ENCODE peak calls at places on chromosome 3, in ten cellular contexts. One of them, this sample, is unnamed.

GRCh38 chr3:45188714-45189659 is 37.1 kb downstream of the TMEM158 start:
- DNase-seq in fibroblast of the aortic adventitia: peak
- DNase-seq in adrenal gland: no peak
- DNase-seq in stimulated activated CD4-positive, alpha-beta T cell treated with anti-CD3 and anti-CD28 coated beads, Interleukin-4, amount 100 ng/mL, for 4 hours: no peak
- DNase-seq in AG08396: no peak
- DNase-seq in activated CD8-positive, alpha-beta memory T cell treated with anti-CD3 and anti-CD28 coated beads for 24 hours: no peak
- DNase-seq in NCI-H460: no peak
- DNase-seq in HFFc6: no peak
- DNase-seq in activated B cell treated with CpG ODN at 0.5 μM for 24 hours: no peak
- DNase-seq in GM23338: no peak
- DNase-seq in this sample: peak

GRCh38 chr3:14145670-14146380 is 21.0 kb downstream of the TMEM43 start:
- DNase-seq in AG08396: no peak
- DNase-seq in NCI-H460: no peak
- DNase-seq in GM23338: peak
- DNase-seq in HFFc6: no peak
- DNase-seq in adrenal gland: no peak
- DNase-seq in stimulated activated CD4-positive, alpha-beta T cell treated with anti-CD3 and anti-CD28 coated beads, Interleukin-4, amount 100 ng/mL, for 4 hours: no peak
- DNase-seq in activated B cell treated with CpG ODN at 0.5 μM for 24 hours: no peak
- DNase-seq in fibroblast of the aortic adventitia: no peak
- DNase-seq in activated CD8-positive, alpha-beta memory T cell treated with anti-CD3 and anti-CD28 coated beads for 24 hours: peak
- DNase-seq in this sample: no peak

GRCh38 chr3:168024537-168024941 is 71.2 kb downstream of the GOLIM4 start:
- DNase-seq in activated B cell treated with CpG ODN at 0.5 μM for 24 hours: no peak
- DNase-seq in NCI-H460: no peak
- DNase-seq in activated CD8-positive, alpha-beta memory T cell treated with anti-CD3 and anti-CD28 coated beads for 24 hours: no peak
- DNase-seq in fibroblast of the aortic adventitia: peak
- DNase-seq in HFFc6: peak
- DNase-seq in adrenal gland: no peak
- DNase-seq in AG08396: peak
- DNase-seq in GM23338: no peak
- DNase-seq in stimulated activated CD4-positive, alpha-beta T cell treated with anti-CD3 and anti-CD28 coated beads, Interleukin-4, amount 100 ng/mL, for 4 hours: no peak
- DNase-seq in this sample: peak

GRCh38 chr3:27165348-27165747 is 203.8 kb downstream of the NEK10 start:
- DNase-seq in adrenal gland: no peak
- DNase-seq in AG08396: peak
- DNase-seq in activated CD8-positive, alpha-beta memory T cell treated with anti-CD3 and anti-CD28 coated beads for 24 hours: no peak
- DNase-seq in stimulated activated CD4-positive, alpha-beta T cell treated with anti-CD3 and anti-CD28 coated beads, Interleukin-4, amount 100 ng/mL, for 4 hours: no peak
- DNase-seq in fibroblast of the aortic adventitia: peak
- DNase-seq in NCI-H460: no peak
- DNase-seq in GM23338: no peak
- DNase-seq in activated B cell treated with CpG ODN at 0.5 μM for 24 hours: no peak
- DNase-seq in HFFc6: peak
- DNase-seq in this sample: peak

GRCh38 chr3:130741946-130742610 is 4.6 kb downstream of the PIK3R4 start:
- DNase-seq in HFFc6: no peak
- DNase-seq in NCI-H460: no peak
- DNase-seq in fibroblast of the aortic adventitia: no peak
- DNase-seq in GM23338: no peak
- DNase-seq in AG08396: no peak
- DNase-seq in adrenal gland: no peak
- DNase-seq in activated B cell treated with CpG ODN at 0.5 μM for 24 hours: no peak
- DNase-seq in stimulated activated CD4-positive, alpha-beta T cell treated with anti-CD3 and anti-CD28 coated beads, Interleukin-4, amount 100 ng/mL, for 4 hours: no peak
- DNase-seq in activated CD8-positive, alpha-beta memory T cell treated with anti-CD3 and anti-CD28 coated beads for 24 hours: no peak
- DNase-seq in this sample: no peak

GRCh38 chr3:62229908-62230307 is 143.4 kb downstream of the FEZF2 start:
- DNase-seq in adrenal gland: no peak
- DNase-seq in HFFc6: no peak
- DNase-seq in AG08396: no peak
- DNase-seq in activated B cell treated with CpG ODN at 0.5 μM for 24 hours: no peak
- DNase-seq in activated CD8-positive, alpha-beta memory T cell treated with anti-CD3 and anti-CD28 coated beads for 24 hours: no peak
- DNase-seq in NCI-H460: peak
- DNase-seq in stimulated activated CD4-positive, alpha-beta T cell treated with anti-CD3 and anti-CD28 coated beads, Interleukin-4, amount 100 ng/mL, for 4 hours: no peak
- DNase-seq in fibroblast of the aortic adventitia: no peak
- DNase-seq in GM23338: peak
- DNase-seq in this sample: peak

GRCh38 chr3:31610700-31611275 is 78.1 kb downstream of the STT3B start:
- DNase-seq in AG08396: peak
- DNase-seq in activated B cell treated with CpG ODN at 0.5 μM for 24 hours: no peak
- DNase-seq in adrenal gland: no peak
- DNase-seq in HFFc6: peak
- DNase-seq in fibroblast of the aortic adventitia: peak
- DNase-seq in activated CD8-positive, alpha-beta memory T cell treated with anti-CD3 and anti-CD28 coated beads for 24 hours: no peak
- DNase-seq in NCI-H460: peak
- DNase-seq in GM23338: peak
- DNase-seq in stimulated activated CD4-positive, alpha-beta T cell treated with anti-CD3 and anti-CD28 coated beads, Interleukin-4, amount 100 ng/mL, for 4 hours: no peak
- DNase-seq in this sample: peak

GRCh38 chr3:15815696-15816095 is 17.9 kb upstream of the ANKRD28 start:
- DNase-seq in activated CD8-positive, alpha-beta memory T cell treated with anti-CD3 and anti-CD28 coated beads for 24 hours: no peak
- DNase-seq in AG08396: peak
- DNase-seq in stimulated activated CD4-positive, alpha-beta T cell treated with anti-CD3 and anti-CD28 coated beads, Interleukin-4, amount 100 ng/mL, for 4 hours: no peak
- DNase-seq in HFFc6: peak
- DNase-seq in fibroblast of the aortic adventitia: peak
- DNase-seq in adrenal gland: no peak
- DNase-seq in activated B cell treated with CpG ODN at 0.5 μM for 24 hours: no peak
- DNase-seq in GM23338: no peak
- DNase-seq in NCI-H460: peak
- DNase-seq in this sample: peak

GRCh38 chr3:53411371-53411770 is 64.0 kb upstream of the DCP1A start:
- DNase-seq in fibroblast of the aortic adventitia: no peak
- DNase-seq in AG08396: no peak
- DNase-seq in adrenal gland: no peak
- DNase-seq in HFFc6: no peak
- DNase-seq in GM23338: no peak
- DNase-seq in stimulated activated CD4-positive, alpha-beta T cell treated with anti-CD3 and anti-CD28 coated beads, Interleukin-4, amount 100 ng/mL, for 4 hours: no peak
- DNase-seq in NCI-H460: no peak
- DNase-seq in activated CD8-positive, alpha-beta memory T cell treated with anti-CD3 and anti-CD28 coated beads for 24 hours: no peak
- DNase-seq in activated B cell treated with CpG ODN at 0.5 μM for 24 hours: no peak
- DNase-seq in this sample: no peak

GRCh38 chr3:115341208-115341607 is 194.1 kb upstream of the ZBTB20 start:
- DNase-seq in stimulated activated CD4-positive, alpha-beta T cell treated with anti-CD3 and anti-CD28 coated beads, Interleukin-4, amount 100 ng/mL, for 4 hours: no peak
- DNase-seq in HFFc6: peak
- DNase-seq in activated B cell treated with CpG ODN at 0.5 μM for 24 hours: no peak
- DNase-seq in adrenal gland: no peak
- DNase-seq in activated CD8-positive, alpha-beta memory T cell treated with anti-CD3 and anti-CD28 coated beads for 24 hours: no peak
- DNase-seq in NCI-H460: no peak
- DNase-seq in GM23338: no peak
- DNase-seq in fibroblast of the aortic adventitia: peak
- DNase-seq in AG08396: peak
- DNase-seq in this sample: peak

GRCh38 chr3:123650101-123650500 is 65.2 kb upstream of the HACD2 start:
- DNase-seq in NCI-H460: no peak
- DNase-seq in AG08396: no peak
- DNase-seq in fibroblast of the aortic adventitia: no peak
- DNase-seq in activated B cell treated with CpG ODN at 0.5 μM for 24 hours: no peak
- DNase-seq in GM23338: no peak
- DNase-seq in HFFc6: no peak
- DNase-seq in adrenal gland: no peak
- DNase-seq in stimulated activated CD4-positive, alpha-beta T cell treated with anti-CD3 and anti-CD28 coated beads, Interleukin-4, amount 100 ng/mL, for 4 hours: no peak
- DNase-seq in activated CD8-positive, alpha-beta memory T cell treated with anti-CD3 and anti-CD28 coated beads for 24 hours: no peak
- DNase-seq in this sample: no peak

GRCh38 chr3:156211583-156211982 is 91.2 kb downstream of the KCNAB1 start:
- DNase-seq in stimulated activated CD4-positive, alpha-beta T cell treated with anti-CD3 and anti-CD28 coated beads, Interleukin-4, amount 100 ng/mL, for 4 hours: no peak
- DNase-seq in AG08396: no peak
- DNase-seq in fibroblast of the aortic adventitia: peak
- DNase-seq in adrenal gland: no peak
- DNase-seq in HFFc6: no peak
- DNase-seq in GM23338: no peak
- DNase-seq in activated CD8-positive, alpha-beta memory T cell treated with anti-CD3 and anti-CD28 coated beads for 24 hours: no peak
- DNase-seq in activated B cell treated with CpG ODN at 0.5 μM for 24 hours: no peak
- DNase-seq in NCI-H460: no peak
- DNase-seq in this sample: no peak

GRCh38 chr3:100045696-100046095 is 68.6 kb downstream of the FILIP1L start:
- DNase-seq in GM23338: peak
- DNase-seq in adrenal gland: peak
- DNase-seq in AG08396: peak
- DNase-seq in fibroblast of the aortic adventitia: peak
- DNase-seq in NCI-H460: no peak
- DNase-seq in stimulated activated CD4-positive, alpha-beta T cell treated with anti-CD3 and anti-CD28 coated beads, Interleukin-4, amount 100 ng/mL, for 4 hours: no peak
- DNase-seq in HFFc6: peak
- DNase-seq in activated CD8-positive, alpha-beta memory T cell treated with anti-CD3 and anti-CD28 coated beads for 24 hours: no peak
- DNase-seq in activated B cell treated with CpG ODN at 0.5 μM for 24 hours: no peak
- DNase-seq in this sample: peak

GRCh38 chr3:66037986-66038369 is 740 bp downstream of the MAGI1 start:
- DNase-seq in GM23338: no peak
- DNase-seq in HFFc6: no peak
- DNase-seq in fibroblast of the aortic adventitia: no peak
- DNase-seq in stimulated activated CD4-positive, alpha-beta T cell treated with anti-CD3 and anti-CD28 coated beads, Interleukin-4, amount 100 ng/mL, for 4 hours: no peak
- DNase-seq in activated CD8-positive, alpha-beta memory T cell treated with anti-CD3 and anti-CD28 coated beads for 24 hours: no peak
- DNase-seq in adrenal gland: no peak
- DNase-seq in activated B cell treated with CpG ODN at 0.5 μM for 24 hours: no peak
- DNase-seq in NCI-H460: no peak
- DNase-seq in AG08396: no peak
- DNase-seq in this sample: no peak

GRCh38 chr3:14170569-14171159 is 7.7 kb downstream of the XPC start:
- DNase-seq in stimulated activated CD4-positive, alpha-beta T cell treated with anti-CD3 and anti-CD28 coated beads, Interleukin-4, amount 100 ng/mL, for 4 hours: no peak
- DNase-seq in activated CD8-positive, alpha-beta memory T cell treated with anti-CD3 and anti-CD28 coated beads for 24 hours: no peak
- DNase-seq in HFFc6: peak
- DNase-seq in fibroblast of the aortic adventitia: peak
- DNase-seq in GM23338: no peak
- DNase-seq in adrenal gland: no peak
- DNase-seq in activated B cell treated with CpG ODN at 0.5 μM for 24 hours: no peak
- DNase-seq in AG08396: peak
- DNase-seq in NCI-H460: peak
- DNase-seq in this sample: peak

GRCh38 chr3:61371123-61371522 is 119.9 kb upstream of the FHIT start:
- DNase-seq in AG08396: no peak
- DNase-seq in NCI-H460: no peak
- DNase-seq in GM23338: peak
- DNase-seq in adrenal gland: no peak
- DNase-seq in stimulated activated CD4-positive, alpha-beta T cell treated with anti-CD3 and anti-CD28 coated beads, Interleukin-4, amount 100 ng/mL, for 4 hours: no peak
- DNase-seq in fibroblast of the aortic adventitia: no peak
- DNase-seq in activated CD8-positive, alpha-beta memory T cell treated with anti-CD3 and anti-CD28 coated beads for 24 hours: no peak
- DNase-seq in HFFc6: no peak
- DNase-seq in activated B cell treated with CpG ODN at 0.5 μM for 24 hours: no peak
- DNase-seq in this sample: peak

This sample was measured in fibroblast of lung.